ENCODE peak calls at places on chromosomes 5 and 9, in seven cellular contexts. Z, P, N, I, Y, A and Q are unnamed samples.

GRCh38 chr5:107425541-107426031 is 245.2 kb downstream of the EFNA5 start:
- DNase-seq in Z (no peak), P (peak; percentile 85), N (no peak), I (peak; percentile 45), Y (no peak), A (no peak), Q (no peak)

GRCh38 chr9:113476511-113476916 is 13.0 kb downstream of the RGS3 start:
- DNase-seq in Z (no peak), P (no peak), N (no peak), I (no peak), Y (no peak), A (no peak), Q (no peak)

GRCh38 chr9:26551451-26551850 is 341.2 kb downstream of the CAAP1 start:
- DNase-seq in Z (no peak), P (no peak), N (no peak), I (no peak), Y (no peak), A (no peak), Q (no peak)

GRCh38 chr9:121121582-121122087 is 46.9 kb downstream of the CNTRL start:
- DNase-seq in Z (peak; percentile 93), P (peak; percentile 97), N (peak; percentile 98), I (peak; percentile 99), Y (peak; percentile 98), A (peak; percentile 26), Q (peak; percentile 98)

GRCh38 chr5:168874713-168875380 is 295.7 kb upstream of the PANK3 start:
- DNase-seq in Z (no peak), P (peak; percentile 33), N (no peak), I (no peak), Y (no peak), A (no peak), Q (no peak)

GRCh38 chr9:72980600-72981265 is 27.9 kb upstream of the ALDH1A1 start:
- DNase-seq in Z (no peak), P (no peak), N (no peak), I (no peak), Y (no peak), A (no peak), Q (peak; percentile 61)

GRCh38 chr9:129983891-129984290 is 59.1 kb downstream of the FNBP1 start:
- DNase-seq in Z (no peak), P (no peak), N (no peak), I (no peak), Y (no peak), A (no peak), Q (no peak)

GRCh38 chr9:84851935-84852585 is 182.5 kb downstream of the NTRK2 start:
- DNase-seq in Z (no peak), P (peak; percentile 39), N (no peak), I (no peak), Y (no peak), A (no peak), Q (no peak)

GRCh38 chr9:98255578-98256296 is at the start of gene TBC1D2:
- DNase-seq in Z (peak; percentile 98), P (peak; percentile 94), N (peak; percentile 99), I (peak; percentile 62), Y (peak; percentile 98), A (peak; percentile 81), Q (peak; percentile 97)

GRCh38 chr5:78972654-78973428 is 12.3 kb downstream of the ARSB start:
- DNase-seq in Z (no peak), P (peak; percentile 40), N (no peak), I (no peak), Y (no peak), A (no peak), Q (peak; percentile 60)